ENCODE peak calls at places on chromosomes 6 and 20, in ten cellular contexts. T, X, P, S, E, C, U, H, W and N are unnamed samples.

GRCh38 chr6:2725999-2726567 is 24.6 kb downstream of the MYLK4 start:
- DNase-seq in H (no peak), P (no peak), X (no peak), C (no peak), E (no peak), T (no peak), W (no peak), U (no peak), S (no peak), N (no peak)

GRCh38 chr6:106444777-106445507 is 84.4 kb downstream of the CRYBG1 start:
- DNase-seq in P (no peak), U (peak; percentile 63), W (peak; percentile 32), T (peak; percentile 77), H (no peak), X (peak; percentile 37), E (peak; percentile 8), S (peak; percentile 51), C (peak; percentile 46), N (peak; percentile 40)

GRCh38 chr6:22827760-22828159 is 258.4 kb downstream of the HDGFL1 start:
- DNase-seq in E (no peak), U (no peak), S (no peak), X (peak; percentile 1), W (no peak), H (no peak), C (no peak), T (peak; percentile 57), P (no peak), N (no peak)

GRCh38 chr6:39092124-39092523 is 22.9 kb downstream of the SAYSD1 start:
- DNase-seq in X (no peak), H (no peak), C (no peak), S (no peak), E (no peak), P (no peak), U (no peak), T (peak; percentile 17), W (no peak), N (no peak)

GRCh38 chr20:38601216-38602184 is at the start of gene ARHGAP40:
- DNase-seq in E (no peak), X (no peak), P (no peak), H (no peak), U (no peak), C (peak; percentile 23), S (no peak), T (peak; percentile 30), W (no peak), N (no peak)

GRCh38 chr6:125983246-125983945 is 2.9 kb upstream of the TRMT11 start:
- DNase-seq in C (no peak), H (no peak), T (no peak), P (no peak), W (no peak), S (no peak), E (no peak), U (no peak), X (peak; percentile 72), N (peak; percentile 49)

GRCh38 chr20:52192296-52193007 is 873 bp upstream of the ZFP64 start:
- DNase-seq in P (no peak), W (no peak), C (no peak), T (no peak), E (no peak), S (peak; percentile 26), U (peak; percentile 75), X (no peak), H (peak; percentile 32), N (no peak)

GRCh38 chr6:154916857-154917256 is 78.3 kb upstream of the TIAM2 start:
- DNase-seq in E (no peak), X (no peak), H (no peak), C (no peak), W (no peak), T (no peak), U (no peak), S (no peak), P (no peak), N (no peak)

GRCh38 chr6:6920984-6921313 is 186.8 kb upstream of the RREB1 start:
- DNase-seq in U (no peak), T (no peak), S (no peak), P (no peak), X (no peak), H (no peak), C (no peak), E (no peak), W (no peak), N (no peak)

GRCh38 chr6:3422457-3422816 is 34.4 kb downstream of the SLC22A23 start:
- DNase-seq in P (no peak), U (no peak), W (no peak), C (no peak), T (no peak), S (no peak), E (no peak), H (no peak), X (no peak), N (no peak)

GRCh38 chr6:125224236-125224861 is 70.8 kb downstream of the TPD52L1 start:
- DNase-seq in W (no peak), P (no peak), E (no peak), T (no peak), H (no peak), S (no peak), X (no peak), U (no peak), C (no peak), N (no peak)

GRCh38 chr20:13736792-13737191 is 47.9 kb downstream of the ESF1 start:
- DNase-seq in S (no peak), X (peak; percentile 56), W (peak; percentile 32), T (no peak), P (no peak), C (no peak), H (no peak), E (no peak), U (no peak), N (no peak)